ENCODE peak calls at places on chromosome 13, in five cellular contexts. One of them, this sample, is unnamed.
A peak's percentile ranks its signal among the peaks of the same experiment; 100 is the strongest.

GRCh38 chr13:94708031-94708571 is 4.2 kb downstream of the SOX21 start:
- DNase-seq in heart left ventricle: no peak
- DNase-seq in lower leg skin: no peak
- DNase-seq in HCT116: no peak
- DNase-seq in B cell: no peak
- DNase-seq in this sample: peak; percentile 29

GRCh38 chr13:50130686-50131051 is 115.4 kb downstream of the KCNRG start:
- DNase-seq in heart left ventricle: peak; percentile 37
- DNase-seq in lower leg skin: peak; percentile 89
- DNase-seq in HCT116: no peak
- DNase-seq in B cell: peak; percentile 56
- DNase-seq in this sample: peak; percentile 38

GRCh38 chr13:29573190-29573589 is 22.3 kb downstream of the SLC7A1 start:
- DNase-seq in heart left ventricle: peak; percentile 46
- DNase-seq in lower leg skin: peak; percentile 91
- DNase-seq in HCT116: no peak
- DNase-seq in B cell: peak; percentile 44
- DNase-seq in this sample: peak; percentile 45

GRCh38 chr13:58680115-58680514 is 1048.6 kb downstream of the PCDH17 start:
- DNase-seq in heart left ventricle: no peak
- DNase-seq in lower leg skin: no peak
- DNase-seq in HCT116: no peak
- DNase-seq in B cell: no peak
- DNase-seq in this sample: no peak

GRCh38 chr13:73767747-73768315 is 366.4 kb downstream of the KLF12 start:
- DNase-seq in heart left ventricle: no peak
- DNase-seq in lower leg skin: no peak
- DNase-seq in HCT116: no peak
- DNase-seq in B cell: no peak
- DNase-seq in this sample: no peak

GRCh38 chr13:110409581-110409992 is 102.5 kb downstream of the COL4A2 start:
- DNase-seq in heart left ventricle: no peak
- DNase-seq in lower leg skin: no peak
- DNase-seq in HCT116: no peak
- DNase-seq in B cell: no peak
- DNase-seq in this sample: no peak

GRCh38 chr13:110723598-110723997 is 10.1 kb downstream of the ING1 start:
- DNase-seq in heart left ventricle: no peak
- DNase-seq in lower leg skin: no peak
- DNase-seq in HCT116: no peak
- DNase-seq in B cell: no peak
- DNase-seq in this sample: no peak

GRCh38 chr13:101449971-101450748 is 2.3 kb upstream of the ITGBL1 start:
- DNase-seq in heart left ventricle: no peak
- DNase-seq in lower leg skin: no peak
- DNase-seq in HCT116: peak; percentile 42
- DNase-seq in B cell: no peak
- DNase-seq in this sample: no peak

GRCh38 chr13:57352114-57352513 is 185.1 kb downstream of the PRR20E start:
- DNase-seq in heart left ventricle: no peak
- DNase-seq in lower leg skin: no peak
- DNase-seq in HCT116: no peak
- DNase-seq in B cell: no peak
- DNase-seq in this sample: no peak

DNA sequence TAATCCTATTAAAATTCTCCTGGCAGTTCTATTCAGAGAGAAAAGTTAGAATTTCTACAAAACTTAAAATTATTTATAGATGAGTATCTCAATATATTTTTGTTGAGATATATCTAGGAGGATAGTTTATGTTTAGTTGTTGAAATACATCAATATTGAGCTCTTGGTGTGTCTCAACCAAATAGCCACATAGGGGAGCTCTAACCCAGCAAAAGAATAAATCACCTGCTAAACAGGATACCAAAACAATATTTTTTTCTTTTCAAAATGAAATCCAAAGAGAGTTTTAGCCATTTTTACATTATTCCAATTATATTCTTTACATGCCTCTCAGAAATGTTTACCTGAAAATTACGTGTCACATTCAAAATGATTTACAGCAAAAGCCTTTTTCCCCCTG is 954.7 kb downstream of the SLITRK6 start:
- DNase-seq in heart left ventricle: no peak
- DNase-seq in lower leg skin: no peak
- DNase-seq in HCT116: peak; percentile 4
- DNase-seq in B cell: no peak
- DNase-seq in this sample: no peak
- TF ChIP-seq CTCF in heart left ventricle: no peak
- TF ChIP-seq CTCF in lower leg skin: no peak
- TF ChIP-seq CTCF in HCT116: peak; percentile 46
- TF ChIP-seq CTCF in B cell: no peak
- TF ChIP-seq CTCF in this sample: no peak

DNA sequence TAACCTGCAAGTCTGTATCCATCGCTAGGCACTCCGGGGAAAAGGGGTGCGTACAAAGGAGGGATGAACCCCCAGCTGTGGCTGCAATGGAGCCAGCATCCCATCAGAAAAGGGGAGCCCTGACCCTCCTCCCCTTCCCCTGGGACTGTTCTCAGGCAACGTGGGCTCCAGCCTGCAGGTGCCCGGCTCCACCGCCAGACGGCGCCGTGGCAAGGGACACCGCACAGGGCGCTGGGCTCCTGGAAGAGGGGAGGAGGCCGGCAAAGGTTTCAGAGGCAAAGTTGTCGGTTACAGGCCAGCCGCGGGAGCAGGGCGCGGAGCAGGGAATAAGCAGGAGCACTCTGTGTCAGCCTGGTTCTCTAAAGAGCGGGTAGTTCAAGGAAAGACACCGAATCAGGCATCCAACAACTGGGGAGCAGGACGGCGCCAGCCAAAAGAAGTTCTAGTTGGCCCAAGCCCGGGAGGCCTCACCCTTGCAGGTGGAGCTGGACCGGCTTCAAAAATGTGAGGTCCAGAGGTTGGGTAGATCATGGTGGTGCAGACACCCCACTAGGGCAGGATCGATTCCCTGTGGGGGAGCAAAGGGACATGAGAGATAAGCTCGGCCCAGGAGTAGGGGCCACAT is 53.0 kb upstream of the ATP12A start:
- DNase-seq in heart left ventricle: no peak
- DNase-seq in lower leg skin: peak; percentile 79
- DNase-seq in HCT116: peak; percentile 4
- DNase-seq in B cell: no peak
- DNase-seq in this sample: no peak
- TF ChIP-seq CTCF in heart left ventricle: peak; percentile 43
- TF ChIP-seq CTCF in lower leg skin: no peak
- TF ChIP-seq CTCF in HCT116: peak; percentile 76
- TF ChIP-seq CTCF in B cell: no peak
- TF ChIP-seq CTCF in this sample: no peak

GRCh38 chr13:98869408-98870090 is 108.3 kb downstream of the DOCK9 start:
- DNase-seq in heart left ventricle: peak; percentile 40
- DNase-seq in lower leg skin: no peak
- DNase-seq in HCT116: no peak
- DNase-seq in B cell: no peak
- DNase-seq in this sample: peak; percentile 43
- TF ChIP-seq CTCF in heart left ventricle: peak; percentile 27
- TF ChIP-seq CTCF in lower leg skin: no peak
- TF ChIP-seq CTCF in HCT116: peak; percentile 70
- TF ChIP-seq CTCF in B cell: peak; percentile 27
- TF ChIP-seq CTCF in this sample: no peak

DNA sequence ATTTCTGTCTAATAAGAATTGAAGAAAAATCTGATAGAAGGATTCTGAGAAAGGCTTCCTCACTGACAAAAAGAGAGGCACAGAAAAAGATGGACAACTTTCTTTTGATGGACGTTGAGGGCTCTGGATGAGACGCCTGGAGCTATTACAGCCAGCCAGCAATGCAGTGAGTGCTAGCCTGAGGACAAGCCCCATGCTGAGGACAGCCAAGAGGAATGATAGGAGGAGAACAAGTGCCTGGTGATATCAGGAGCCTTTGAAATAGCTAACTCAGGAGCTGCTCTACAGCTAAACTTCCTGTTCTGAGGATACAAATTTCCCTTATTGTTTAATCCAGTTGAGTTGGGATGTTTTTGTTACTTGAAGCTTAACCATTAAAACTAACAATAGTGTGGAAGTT is 212.3 kb downstream of the COG6 start:
- DNase-seq in heart left ventricle: no peak
- DNase-seq in lower leg skin: no peak
- DNase-seq in HCT116: no peak
- DNase-seq in B cell: no peak
- DNase-seq in this sample: no peak
- TF ChIP-seq CTCF in heart left ventricle: no peak
- TF ChIP-seq CTCF in lower leg skin: no peak
- TF ChIP-seq CTCF in HCT116: no peak
- TF ChIP-seq CTCF in B cell: no peak
- TF ChIP-seq CTCF in this sample: no peak

GRCh38 chr13:114314074-114314912 is at the start of gene CHAMP1:
- DNase-seq in heart left ventricle: peak; percentile 98
- DNase-seq in lower leg skin: peak; percentile 99
- DNase-seq in HCT116: peak; percentile 92
- DNase-seq in B cell: peak; percentile 90
- DNase-seq in this sample: peak; percentile 96
- TF ChIP-seq CTCF in heart left ventricle: no peak
- TF ChIP-seq CTCF in lower leg skin: no peak
- TF ChIP-seq CTCF in HCT116: no peak
- TF ChIP-seq CTCF in B cell: no peak
- TF ChIP-seq CTCF in this sample: no peak

GRCh38 chr13:22427041-22427440 is 753.7 kb upstream of the SGCG start:
- DNase-seq in heart left ventricle: no peak
- DNase-seq in lower leg skin: no peak
- DNase-seq in HCT116: no peak
- DNase-seq in B cell: no peak
- DNase-seq in this sample: no peak

GRCh38 chr13:22427783-22428182 is 753.0 kb upstream of the SGCG start:
- DNase-seq in heart left ventricle: no peak
- DNase-seq in lower leg skin: no peak
- DNase-seq in HCT116: no peak
- DNase-seq in B cell: no peak
- DNase-seq in this sample: no peak

GRCh38 chr13:22423261-22423660 is 752.4 kb downstream of the FGF9 start:
- DNase-seq in heart left ventricle: no peak
- DNase-seq in lower leg skin: no peak
- DNase-seq in HCT116: no peak
- DNase-seq in B cell: no peak
- DNase-seq in this sample: no peak

GRCh38 chr13:22422712-22423111 is 751.8 kb downstream of the FGF9 start:
- DNase-seq in heart left ventricle: peak; percentile 25
- DNase-seq in lower leg skin: no peak
- DNase-seq in HCT116: no peak
- DNase-seq in B cell: no peak
- DNase-seq in this sample: no peak

DNA sequence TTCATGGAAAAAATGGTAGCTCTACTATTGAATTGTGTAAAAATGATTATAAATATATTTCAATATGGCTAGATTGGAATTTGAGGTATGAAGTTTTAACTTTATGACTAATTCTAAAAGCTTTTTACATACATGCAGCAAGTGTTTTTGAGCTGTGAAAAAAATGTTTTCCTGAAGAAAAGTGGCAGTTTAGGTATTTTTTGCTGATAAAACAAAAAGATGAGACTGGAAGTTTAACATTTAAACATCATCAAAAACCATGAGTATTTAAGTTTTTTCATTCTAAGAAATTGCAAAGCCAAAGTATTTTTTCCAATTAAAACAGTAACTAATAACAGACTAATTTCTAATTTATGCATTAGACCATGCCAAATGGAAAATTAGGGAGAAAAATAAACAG is 751.1 kb downstream of the FGF9 start:
- DNase-seq in heart left ventricle: no peak
- DNase-seq in lower leg skin: no peak
- DNase-seq in HCT116: no peak
- DNase-seq in B cell: no peak
- DNase-seq in this sample: no peak
- TF ChIP-seq CTCF in heart left ventricle: no peak
- TF ChIP-seq CTCF in lower leg skin: no peak
- TF ChIP-seq CTCF in HCT116: no peak
- TF ChIP-seq CTCF in B cell: no peak
- TF ChIP-seq CTCF in this sample: no peak

GRCh38 chr13:48686810-48687209 is 33.1 kb downstream of the CYSLTR2 start:
- DNase-seq in heart left ventricle: no peak
- DNase-seq in lower leg skin: no peak
- DNase-seq in HCT116: no peak
- DNase-seq in B cell: no peak
- DNase-seq in this sample: no peak
- TF ChIP-seq CTCF in heart left ventricle: no peak
- TF ChIP-seq CTCF in lower leg skin: no peak
- TF ChIP-seq CTCF in HCT116: no peak
- TF ChIP-seq CTCF in B cell: no peak
- TF ChIP-seq CTCF in this sample: no peak

DNA sequence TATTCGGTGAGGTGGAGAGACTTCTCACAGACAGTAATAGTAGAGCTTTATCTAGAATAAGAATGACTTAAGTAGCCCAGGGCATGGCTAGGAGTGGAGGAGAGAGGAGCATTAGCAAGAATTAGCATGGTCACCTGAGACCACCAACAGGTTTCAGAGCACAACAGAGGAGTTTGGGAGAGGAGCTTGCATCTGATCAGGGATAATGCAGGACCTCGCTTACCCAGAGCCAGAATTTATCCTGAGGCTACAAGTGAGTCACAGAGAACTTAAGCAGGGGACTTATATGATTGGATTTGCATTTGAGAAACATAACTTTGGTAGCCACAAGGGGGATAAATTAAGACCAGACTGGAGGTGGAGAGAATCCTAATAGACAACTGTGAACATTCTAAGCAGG is 102.1 kb upstream of the FNDC3A start:
- DNase-seq in heart left ventricle: no peak
- DNase-seq in lower leg skin: no peak
- DNase-seq in HCT116: no peak
- DNase-seq in B cell: no peak
- DNase-seq in this sample: no peak
- TF ChIP-seq CTCF in heart left ventricle: no peak
- TF ChIP-seq CTCF in lower leg skin: no peak
- TF ChIP-seq CTCF in HCT116: no peak
- TF ChIP-seq CTCF in B cell: no peak
- TF ChIP-seq CTCF in this sample: no peak

GRCh38 chr13:102836471-102836870 is 9.4 kb upstream of the ERCC5 start:
- DNase-seq in heart left ventricle: no peak
- DNase-seq in lower leg skin: no peak
- DNase-seq in HCT116: no peak
- DNase-seq in B cell: no peak
- DNase-seq in this sample: no peak

GRCh38 chr13:102825921-102826706 is 19.7 kb upstream of the ERCC5 start:
- DNase-seq in heart left ventricle: no peak
- DNase-seq in lower leg skin: no peak
- DNase-seq in HCT116: no peak
- DNase-seq in B cell: no peak
- DNase-seq in this sample: no peak

GRCh38 chr13:102825400-102825799 is 20.4 kb upstream of the ERCC5 start:
- DNase-seq in heart left ventricle: no peak
- DNase-seq in lower leg skin: no peak
- DNase-seq in HCT116: no peak
- DNase-seq in B cell: no peak
- DNase-seq in this sample: no peak

GRCh38 chr13:102830646-102831045 is 15.2 kb upstream of the ERCC5 start:
- DNase-seq in heart left ventricle: no peak
- DNase-seq in lower leg skin: no peak
- DNase-seq in HCT116: no peak
- DNase-seq in B cell: no peak
- DNase-seq in this sample: no peak
- TF ChIP-seq CTCF in heart left ventricle: no peak
- TF ChIP-seq CTCF in lower leg skin: no peak
- TF ChIP-seq CTCF in HCT116: no peak
- TF ChIP-seq CTCF in B cell: no peak
- TF ChIP-seq CTCF in this sample: no peak

This sample was measured in GM13976.